ENCODE peak calls at places on chromosomes 11 and 22, in six cellular contexts. Q, C, D, R, Y and N are unnamed samples. For H3K36me3, the result is how much of the 10 kb centered on the place peaks cover.

GRCh38 chr22:36734171-36735058 is 30.9 kb upstream of the CACNG2 start:
- DNase-seq in Q (no peak), C (no peak), D (no peak), R (peak), Y (peak), N (no peak)

GRCh38 chr11:58900479-58901420 is 38.5 kb upstream of the GLYATL1 start:
- DNase-seq in Q (peak), C (peak), D (peak), R (peak), Y (peak), N (peak)

GRCh38 chr11:119742263-119742861 is 13.4 kb upstream of the NECTIN1 start:
- DNase-seq in Q (no peak), C (peak), D (no peak), R (no peak), Y (no peak), N (peak)

GRCh38 chr11:86736303-86737143 is 63.8 kb upstream of the PRSS23 start:
- DNase-seq in Q (no peak), C (no peak), D (no peak), R (no peak), Y (no peak), N (no peak)

GRCh38 chr22:24994070-24994763 is 41.7 kb downstream of the KIAA1671 start:
- DNase-seq in Q (no peak), C (peak), D (no peak), R (no peak), Y (no peak), N (no peak)

GRCh38 chr11:12088047-12088481 is 22.3 kb upstream of the MICAL2 start:
- DNase-seq in Q (no peak), C (no peak), D (no peak), R (peak), Y (no peak), N (no peak)

GRCh38 chr22:37692627-37693285 is 4.1 kb upstream of the TRIOBP start:
- DNase-seq in Q (no peak), C (no peak), D (no peak), R (no peak), Y (no peak), N (no peak)

GRCh38 chr11:117221775-117222517 is 9.9 kb downstream of the PCSK7 start:
- DNase-seq in Q (peak), C (no peak), D (peak), R (peak), Y (peak), N (no peak)

GRCh38 chr11:9895016-9895415 is 231.1 kb downstream of the SWAP70 start:
- DNase-seq in Q (no peak), C (no peak), D (no peak), R (no peak), Y (no peak), N (no peak)

DNA sequence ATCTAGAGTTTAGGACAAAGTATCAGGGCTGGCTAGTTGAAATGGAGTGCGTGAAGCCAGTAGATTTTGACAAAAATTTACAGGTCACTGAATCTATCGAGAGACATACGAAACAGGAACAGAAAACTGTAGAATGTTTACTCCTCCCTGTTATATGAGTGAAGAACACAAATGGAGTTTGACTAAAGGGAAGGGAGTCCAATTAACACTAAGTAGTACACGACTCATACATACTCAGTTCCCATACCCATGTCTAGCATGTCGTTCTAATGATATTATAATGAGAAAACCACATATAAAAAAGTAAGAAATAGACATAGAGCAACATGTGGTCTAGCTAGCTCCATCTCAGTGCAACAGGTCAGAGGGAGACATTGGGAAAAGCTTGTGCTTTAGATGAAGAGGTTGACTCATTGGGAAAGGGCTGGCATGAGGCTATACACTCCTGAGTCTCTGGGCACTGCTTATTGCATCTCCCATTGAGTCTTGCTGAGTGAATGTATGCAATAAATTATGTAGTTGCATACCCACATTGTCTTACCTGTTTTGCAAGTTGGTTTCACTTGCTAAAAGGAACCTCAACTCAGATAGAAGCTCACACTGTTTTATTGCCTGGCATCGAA is 43.5 kb downstream of the CD44 start:
- DNase-seq in Q (no peak), C (no peak), D (no peak), R (no peak), Y (no peak), N (no peak)
- H3K36me3 ChIP-seq in Q (under half), C (under half), D (under half), R (under half), Y (under half), N (under half)

GRCh38 chr11:91755526-91755925 is 469.1 kb upstream of the FAT3 start:
- DNase-seq in Q (no peak), C (no peak), D (no peak), R (no peak), Y (no peak), N (no peak)
- H3K36me3 ChIP-seq in Q (under half), C (under half), D (under half), R (under half), Y (under half), N (under half)

DNA sequence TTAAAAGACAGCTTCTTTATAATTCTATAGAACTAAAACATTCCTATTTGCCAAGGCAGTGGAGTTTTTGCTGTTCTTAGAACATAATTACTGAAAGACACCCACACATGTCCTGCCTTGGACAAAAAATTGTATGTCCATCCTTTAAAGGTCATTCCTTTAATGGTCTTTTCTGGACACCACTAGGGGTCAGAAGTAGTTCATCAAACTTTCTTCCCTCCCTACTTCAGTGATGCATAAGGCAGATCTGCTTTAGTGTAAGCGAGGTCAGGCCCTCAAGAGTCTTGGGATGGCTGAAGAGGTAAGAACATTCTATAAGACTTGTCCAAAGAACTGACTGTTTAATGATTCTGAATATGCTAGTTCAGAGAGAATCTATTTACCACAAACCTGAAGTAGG is 4.3 kb upstream of the OR51V1 start:
- DNase-seq in Q (no peak), C (peak), D (no peak), R (peak), Y (peak), N (no peak)
- H3K36me3 ChIP-seq in Q (under half), C (under half), D (under half), R (under half), Y (under half), N (under half)

DNA sequence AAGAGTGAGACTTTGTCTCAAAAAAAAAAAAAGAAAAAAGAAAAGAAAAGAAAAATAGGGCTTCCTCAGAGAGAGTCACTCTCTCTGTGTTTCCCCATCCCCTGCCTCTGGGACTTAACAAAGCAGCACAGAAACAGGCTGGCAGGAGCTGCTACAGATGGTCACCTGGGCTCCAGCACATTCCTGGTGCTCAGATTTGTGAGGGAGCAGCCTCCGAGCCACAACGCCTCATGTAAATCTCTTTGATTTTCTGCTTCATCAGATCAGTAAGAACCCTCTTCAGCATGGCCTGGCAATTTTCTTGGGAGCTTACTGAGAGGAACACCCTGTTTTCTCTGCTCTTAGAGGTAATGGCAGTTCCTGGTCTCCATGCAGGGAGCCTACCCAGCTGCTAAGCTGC is 15.2 kb upstream of the LDHA start:
- DNase-seq in Q (no peak), C (no peak), D (no peak), R (no peak), Y (no peak), N (no peak)
- H3K36me3 ChIP-seq in Q (under half), C (under half), D (under half), R (under half), Y (under half), N (under half)